ENCODE peak calls at places on chromosomes 7 and 10, in six cellular contexts. J is mucosa of descending colon; S is activated CD8-positive, alpha-beta memory T cell treated with anti-CD3 and anti-CD28 coated beads for 48 hours; C is midbrain; D is GM04504; V is fibroblast of villous mesenchyme. A is an unnamed sample.

GRCh38 chr10:69866688-69867461 is 65.2 kb downstream of the COL13A1 start:
- DNase-seq in S (no peak), V (peak; percentile 89), D (peak; percentile 71), J (peak; percentile 78), C (no peak), A (no peak)

GRCh38 chr7:155795401-155795800 is 16.9 kb downstream of the SHH start:
- DNase-seq in V (no peak), D (no peak), C (no peak), S (no peak), J (no peak), A (no peak)

GRCh38 chr10:133211959-133212852 is 17.8 kb upstream of the UTF1 start:
- DNase-seq in S (no peak), C (no peak), D (no peak), J (no peak), V (no peak), A (no peak)

GRCh38 chr7:26508481-26508880 is 216.8 kb downstream of the SNX10 start:
- DNase-seq in C (no peak), S (no peak), V (no peak), D (no peak), J (peak; percentile 61), A (no peak)

GRCh38 chr10:124595143-124595883 is 133.7 kb downstream of the LHPP start:
- DNase-seq in C (no peak), J (no peak), D (no peak), S (no peak), V (no peak), A (no peak)

GRCh38 chr7:138738551-138739335 is 37.6 kb upstream of the SVOPL start:
- DNase-seq in C (peak; percentile 92), D (peak; percentile 62), S (peak; percentile 53), V (peak; percentile 88), J (peak; percentile 92), A (peak; percentile 88)

GRCh38 chr7:115754226-115754625 is 276.3 kb downstream of the TFEC start:
- DNase-seq in V (no peak), J (no peak), D (no peak), S (no peak), C (no peak), A (no peak)

GRCh38 chr10:71616817-71617654 is 102.5 kb downstream of the C10orf105 start:
- DNase-seq in D (no peak), V (no peak), S (no peak), J (no peak), C (no peak), A (no peak)

A was measured in putamen.